ENCODE peak calls at places on chromosome 12, in six cellular contexts. H, I, N, W, S and G are unnamed samples.

GRCh38 chr12:38886064-38886463 is 19.3 kb downstream of the CPNE8 start:
- DNase-seq in I (peak), W (no peak), N (no peak), H (peak), S (peak), G (peak)

GRCh38 chr12:14157129-14157747 is 175.8 kb upstream of the GRIN2B start:
- DNase-seq in N (no peak), H (no peak), W (no peak), I (no peak), S (no peak), G (no peak)

GRCh38 chr12:124411291-124411878 is 116.5 kb downstream of the RFLNA start:
- DNase-seq in N (no peak), W (no peak), I (no peak), S (peak), H (no peak), G (no peak)

GRCh38 chr12:105036937-105037649 is 47.2 kb downstream of the ALDH1L2 start:
- DNase-seq in H (peak), W (no peak), S (peak), I (no peak), N (no peak), G (no peak)

GRCh38 chr12:71731439-71732356 is 23.0 kb upstream of the RAB21 start:
- DNase-seq in W (no peak), H (peak), S (no peak), I (no peak), N (no peak), G (peak)

GRCh38 chr12:102702447-102703114 is 214.5 kb downstream of the PAH start:
- DNase-seq in S (peak), N (peak), W (no peak), H (peak), I (peak), G (peak)

GRCh38 chr12:109277899-109278762 is 31.0 kb downstream of the FOXN4 start:
- DNase-seq in S (no peak), I (no peak), W (no peak), N (peak), H (no peak), G (no peak)

GRCh38 chr12:48924617-48925217 is 575 bp downstream of the FKBP11 start:
- DNase-seq in S (peak), N (peak), W (peak), H (peak), I (peak), G (no peak)

GRCh38 chr12:47742253-47742825 is 16.3 kb downstream of the RAPGEF3 start:
- DNase-seq in W (no peak), S (peak), H (peak), N (no peak), I (peak), G (peak)

GRCh38 chr12:52950553-52950952 is 1.6 kb downstream of the KRT18 start:
- DNase-seq in I (no peak), H (no peak), N (no peak), S (no peak), W (no peak), G (no peak)

GRCh38 chr12:24822121-24822899 is 126.6 kb downstream of the BCAT1 start:
- DNase-seq in N (no peak), I (no peak), H (no peak), W (no peak), S (no peak), G (no peak)

GRCh38 chr12:10612110-10612509 is 1.3 kb downstream of the MAGOHB start:
- DNase-seq in I (peak), H (no peak), N (no peak), S (no peak), W (no peak), G (peak)

GRCh38 chr12:31897791-31898503 is 61.3 kb upstream of the RESF1 start:
- DNase-seq in S (peak), W (no peak), I (peak), N (peak), H (peak), G (peak)

GRCh38 chr12:93022603-93023340 is 93.7 kb upstream of the EEA1 start:
- DNase-seq in S (peak), I (no peak), W (no peak), H (no peak), N (no peak), G (no peak)

GRCh38 chr12:124550123-124551089 is 17.0 kb downstream of the NCOR2 start:
- DNase-seq in N (peak), I (no peak), S (no peak), W (no peak), H (no peak), G (no peak)

GRCh38 chr12:28795306-28795705 is 353.8 kb upstream of the FAR2 start:
- DNase-seq in N (no peak), S (no peak), W (no peak), I (no peak), H (no peak), G (no peak)